ENCODE peak calls at places on chromosomes 7 and 10, in four cellular contexts. One of them, this sample, is unnamed.

GRCh38 chr10:47104101-47104707 is 193.0 kb downstream of the PTPN20 start:
- DNase-seq in upper lobe of right lung: no peak
- DNase-seq in A673: no peak
- DNase-seq in cardiac fibroblast: peak; percentile 44
- DNase-seq in this sample: no peak

GRCh38 chr10:4981722-4982471 is 18.7 kb downstream of the AKR1C1 start:
- DNase-seq in upper lobe of right lung: no peak
- DNase-seq in A673: peak; percentile 26
- DNase-seq in cardiac fibroblast: peak; percentile 67
- DNase-seq in this sample: peak; percentile 11

GRCh38 chr7:45311597-45311996 is 154.0 kb downstream of the RAMP3 start:
- DNase-seq in upper lobe of right lung: no peak
- DNase-seq in A673: no peak
- DNase-seq in cardiac fibroblast: no peak
- DNase-seq in this sample: no peak

GRCh38 chr7:102119213-102119651 is 167.4 kb upstream of the SH2B2 start:
- DNase-seq in upper lobe of right lung: no peak
- DNase-seq in A673: peak; percentile 55
- DNase-seq in cardiac fibroblast: peak; percentile 70
- DNase-seq in this sample: no peak

GRCh38 chr7:99143853-99144672 is at the start of gene SMURF1:
- DNase-seq in upper lobe of right lung: peak; percentile 89
- DNase-seq in A673: peak; percentile 80
- DNase-seq in cardiac fibroblast: peak; percentile 70
- DNase-seq in this sample: peak; percentile 87

GRCh38 chr10:104109908-104110662 is 11.9 kb upstream of the SFR1 start:
- DNase-seq in upper lobe of right lung: no peak
- DNase-seq in A673: peak; percentile 18
- DNase-seq in cardiac fibroblast: peak; percentile 60
- DNase-seq in this sample: no peak

GRCh38 chr7:82714883-82715282 is 271.3 kb upstream of the CACNA2D1 start:
- DNase-seq in upper lobe of right lung: no peak
- DNase-seq in A673: peak; percentile 17
- DNase-seq in cardiac fibroblast: no peak
- DNase-seq in this sample: no peak

GRCh38 chr7:85023066-85023687 is 163.7 kb downstream of the SEMA3D start:
- DNase-seq in upper lobe of right lung: no peak
- DNase-seq in A673: peak; percentile 76
- DNase-seq in cardiac fibroblast: peak; percentile 69
- DNase-seq in this sample: no peak

GRCh38 chr10:11170993-11171416 is 153.3 kb downstream of the CELF2 start:
- DNase-seq in upper lobe of right lung: no peak
- DNase-seq in A673: no peak
- DNase-seq in cardiac fibroblast: no peak
- DNase-seq in this sample: no peak

GRCh38 chr7:77425151-77426051 is 9.3 kb upstream of the GSAP start:
- DNase-seq in upper lobe of right lung: no peak
- DNase-seq in A673: no peak
- DNase-seq in cardiac fibroblast: peak; percentile 50
- DNase-seq in this sample: no peak

GRCh38 chr10:7134448-7134847 is 276.4 kb downstream of the SFMBT2 start:
- DNase-seq in upper lobe of right lung: no peak
- DNase-seq in A673: no peak
- DNase-seq in cardiac fibroblast: no peak
- DNase-seq in this sample: no peak

GRCh38 chr10:13816195-13816926 is 229.6 kb downstream of the PRPF18 start:
- DNase-seq in upper lobe of right lung: peak; percentile 69
- DNase-seq in A673: peak; percentile 75
- DNase-seq in cardiac fibroblast: peak; percentile 73
- DNase-seq in this sample: no peak

GRCh38 chr10:93058139-93058538 is 2.5 kb upstream of the CYP26C1 start:
- DNase-seq in upper lobe of right lung: no peak
- DNase-seq in A673: no peak
- DNase-seq in cardiac fibroblast: no peak
- DNase-seq in this sample: no peak

GRCh38 chr7:158710651-158711102 is 6.1 kb upstream of the NCAPG2 start:
- DNase-seq in upper lobe of right lung: no peak
- DNase-seq in A673: no peak
- DNase-seq in cardiac fibroblast: peak; percentile 94
- DNase-seq in this sample: peak; percentile 58

GRCh38 chr7:82469207-82469606 is 25.6 kb upstream of the CACNA2D1 start:
- DNase-seq in upper lobe of right lung: no peak
- DNase-seq in A673: no peak
- DNase-seq in cardiac fibroblast: no peak
- DNase-seq in this sample: no peak

GRCh38 chr7:151301471-151302462 is 39.8 kb upstream of the NUB1 start:
- DNase-seq in upper lobe of right lung: no peak
- DNase-seq in A673: no peak
- DNase-seq in cardiac fibroblast: no peak
- DNase-seq in this sample: no peak

GRCh38 chr7:37095122-37095521 is 353.5 kb downstream of the ELMO1 start:
- DNase-seq in upper lobe of right lung: no peak
- DNase-seq in A673: no peak
- DNase-seq in cardiac fibroblast: no peak
- DNase-seq in this sample: no peak

GRCh38 chr7:132498319-132498718 is 78.0 kb downstream of the PLXNA4 start:
- DNase-seq in upper lobe of right lung: no peak
- DNase-seq in A673: no peak
- DNase-seq in cardiac fibroblast: no peak
- DNase-seq in this sample: no peak

GRCh38 chr7:14937580-14937979 is 35.0 kb upstream of the DGKB start:
- DNase-seq in upper lobe of right lung: no peak
- DNase-seq in A673: no peak
- DNase-seq in cardiac fibroblast: no peak
- DNase-seq in this sample: no peak

GRCh38 chr7:36602975-36603887 is 121.1 kb downstream of the AOAH start:
- DNase-seq in upper lobe of right lung: no peak
- DNase-seq in A673: no peak
- DNase-seq in cardiac fibroblast: no peak
- DNase-seq in this sample: no peak

GRCh38 chr10:49457686-49458085 is 61.8 kb upstream of the DRGX start:
- DNase-seq in upper lobe of right lung: no peak
- DNase-seq in A673: no peak
- DNase-seq in cardiac fibroblast: no peak
- DNase-seq in this sample: no peak

GRCh38 chr7:44486693-44487092 is 3.8 kb downstream of the NUDCD3 start:
- DNase-seq in upper lobe of right lung: no peak
- DNase-seq in A673: no peak
- DNase-seq in cardiac fibroblast: peak; percentile 39
- DNase-seq in this sample: no peak

GRCh38 chr10:127527891-127528290 is 21.2 kb upstream of the NPS start:
- DNase-seq in upper lobe of right lung: no peak
- DNase-seq in A673: peak; percentile 97
- DNase-seq in cardiac fibroblast: no peak
- DNase-seq in this sample: no peak

GRCh38 chr7:80833289-80834104 is 85.4 kb downstream of the SEMA3C start:
- DNase-seq in upper lobe of right lung: no peak
- DNase-seq in A673: peak; percentile 13
- DNase-seq in cardiac fibroblast: no peak
- DNase-seq in this sample: no peak

GRCh38 chr10:4719671-4720070 is 106.3 kb upstream of the AKR1E2 start:
- DNase-seq in upper lobe of right lung: no peak
- DNase-seq in A673: no peak
- DNase-seq in cardiac fibroblast: no peak
- DNase-seq in this sample: no peak

GRCh38 chr10:96416643-96417042 is 57.8 kb upstream of the OPALIN start:
- DNase-seq in upper lobe of right lung: no peak
- DNase-seq in A673: peak; percentile 28
- DNase-seq in cardiac fibroblast: peak; percentile 4
- DNase-seq in this sample: no peak

GRCh38 chr10:71939861-71940474 is 24.2 kb upstream of the CHST3 start:
- DNase-seq in upper lobe of right lung: no peak
- DNase-seq in A673: no peak
- DNase-seq in cardiac fibroblast: no peak
- DNase-seq in this sample: no peak

GRCh38 chr10:71684356-71685173 is 35.0 kb downstream of the C10orf105 start:
- DNase-seq in upper lobe of right lung: no peak
- DNase-seq in A673: peak; percentile 21
- DNase-seq in cardiac fibroblast: no peak
- DNase-seq in this sample: no peak

GRCh38 chr10:78331391-78331922 is 297.8 kb downstream of the RPS24 start:
- DNase-seq in upper lobe of right lung: no peak
- DNase-seq in A673: no peak
- DNase-seq in cardiac fibroblast: peak; percentile 40
- DNase-seq in this sample: no peak

GRCh38 chr7:131071786-131072504 is 255.7 kb upstream of the MKLN1 start:
- DNase-seq in upper lobe of right lung: no peak
- DNase-seq in A673: peak; percentile 97
- DNase-seq in cardiac fibroblast: peak; percentile 90
- DNase-seq in this sample: peak; percentile 33
- TF ChIP-seq CTCF in upper lobe of right lung: peak; percentile 50
- TF ChIP-seq CTCF in A673: peak; percentile 72
- TF ChIP-seq CTCF in cardiac fibroblast: peak; percentile 26
- TF ChIP-seq CTCF in this sample: no peak

DNA sequence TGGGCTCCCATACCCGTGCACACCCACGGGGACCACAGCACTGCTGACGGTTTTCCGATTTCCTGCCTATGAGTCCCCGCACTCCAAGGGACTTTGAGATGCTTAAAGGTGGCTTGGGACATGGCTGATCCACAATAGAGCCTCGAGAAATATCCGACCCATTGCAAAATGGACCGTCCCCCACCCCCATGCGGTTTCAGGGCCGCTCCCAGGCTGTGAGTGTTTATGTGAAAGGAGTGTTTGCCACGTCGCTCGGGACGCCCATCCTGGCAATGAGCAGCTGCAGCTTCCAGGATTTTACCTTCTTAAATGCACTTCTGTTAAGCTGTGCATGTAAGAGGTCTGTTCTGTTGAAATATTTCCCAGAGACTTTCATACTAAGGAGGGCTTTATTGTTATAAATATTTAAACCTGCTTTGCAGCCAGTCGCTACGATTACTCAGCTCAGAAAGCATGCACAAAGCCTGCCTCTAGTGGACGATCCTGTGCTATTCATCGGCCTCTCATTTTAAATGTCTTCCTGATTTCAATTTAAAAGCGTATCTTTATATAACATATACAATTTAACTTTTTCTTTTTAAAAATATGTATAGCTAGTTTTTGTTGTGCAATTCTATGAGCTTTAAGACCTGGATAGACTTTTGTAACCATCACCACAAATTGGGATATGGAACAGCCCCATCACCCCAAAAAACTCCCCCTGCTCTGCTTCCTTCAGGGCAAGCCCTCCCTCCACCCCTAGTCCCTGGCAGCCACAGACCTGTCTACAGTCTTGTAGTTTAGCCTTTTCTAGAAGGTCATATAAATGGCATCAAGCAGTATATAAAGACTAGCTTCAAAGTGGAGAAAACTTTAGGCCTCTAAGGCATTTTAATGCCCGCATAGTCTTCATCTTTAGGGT is 418.3 kb downstream of the PAXIP1 start:
- DNase-seq in upper lobe of right lung: no peak
- DNase-seq in A673: no peak
- DNase-seq in cardiac fibroblast: no peak
- DNase-seq in this sample: no peak
- TF ChIP-seq CTCF in upper lobe of right lung: peak; percentile 53
- TF ChIP-seq CTCF in A673: peak; percentile 46
- TF ChIP-seq CTCF in cardiac fibroblast: no peak
- TF ChIP-seq CTCF in this sample: no peak

GRCh38 chr7:143002106-143002505 is 24.8 kb downstream of the OR9A2 start:
- DNase-seq in upper lobe of right lung: no peak
- DNase-seq in A673: no peak
- DNase-seq in cardiac fibroblast: peak; percentile 41
- DNase-seq in this sample: no peak

GRCh38 chr7:143002856-143003255 is 24.1 kb downstream of the OR9A2 start:
- DNase-seq in upper lobe of right lung: no peak
- DNase-seq in A673: no peak
- DNase-seq in cardiac fibroblast: no peak
- DNase-seq in this sample: no peak

GRCh38 chr7:143000648-143001047 is 26.3 kb downstream of the OR9A2 start:
- DNase-seq in upper lobe of right lung: no peak
- DNase-seq in A673: no peak
- DNase-seq in cardiac fibroblast: no peak
- DNase-seq in this sample: no peak

GRCh38 chr7:143005632-143006260 is 21.2 kb downstream of the OR9A2 start:
- DNase-seq in upper lobe of right lung: no peak
- DNase-seq in A673: no peak
- DNase-seq in cardiac fibroblast: no peak
- DNase-seq in this sample: no peak

DNA sequence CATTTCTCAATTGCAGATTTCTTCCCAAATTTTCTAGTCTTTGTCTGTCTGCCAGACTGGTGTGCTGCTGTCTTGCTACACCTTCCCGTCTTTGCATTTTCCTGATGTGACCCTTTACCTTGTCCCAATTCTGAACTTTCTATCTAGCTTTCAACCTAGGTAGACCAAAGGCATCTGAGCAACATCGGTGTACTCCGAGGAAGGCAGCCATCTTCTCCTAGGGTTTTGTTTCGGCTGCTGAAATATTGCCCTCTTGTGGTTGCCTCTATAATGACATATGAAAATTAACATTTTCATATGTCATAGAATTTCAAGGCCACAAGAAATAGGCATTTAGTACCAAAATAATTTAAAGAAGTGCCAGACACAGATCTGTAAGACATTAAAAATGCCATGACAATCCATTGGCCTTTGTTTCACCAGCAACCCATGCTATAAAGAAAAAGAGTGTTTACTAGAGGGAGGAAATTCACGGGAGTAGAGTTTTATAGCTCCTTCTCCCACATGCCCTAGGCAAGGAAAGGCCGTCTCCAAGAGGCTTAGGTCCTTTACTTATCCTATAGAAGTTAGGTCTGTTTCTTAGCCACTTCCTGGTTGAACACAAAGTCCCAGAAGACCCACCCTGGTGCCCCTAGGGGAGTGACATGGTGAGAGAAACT is 23.4 kb downstream of the OR9A2 start:
- DNase-seq in upper lobe of right lung: no peak
- DNase-seq in A673: peak; percentile 51
- DNase-seq in cardiac fibroblast: peak; percentile 69
- DNase-seq in this sample: peak; percentile 51
- TF ChIP-seq CTCF in upper lobe of right lung: peak; percentile 76
- TF ChIP-seq CTCF in A673: peak; percentile 83
- TF ChIP-seq CTCF in cardiac fibroblast: peak; percentile 68
- TF ChIP-seq CTCF in this sample: peak; percentile 59

GRCh38 chr7:144006029-144006428 is 5.9 kb downstream of the OR6B1 start:
- DNase-seq in upper lobe of right lung: no peak
- DNase-seq in A673: no peak
- DNase-seq in cardiac fibroblast: no peak
- DNase-seq in this sample: no peak

GRCh38 chr7:144000020-144000419 is at the start of gene OR6B1:
- DNase-seq in upper lobe of right lung: no peak
- DNase-seq in A673: no peak
- DNase-seq in cardiac fibroblast: no peak
- DNase-seq in this sample: no peak

GRCh38 chr7:144004703-144005102 is 4.6 kb downstream of the OR6B1 start:
- DNase-seq in upper lobe of right lung: no peak
- DNase-seq in A673: no peak
- DNase-seq in cardiac fibroblast: no peak
- DNase-seq in this sample: no peak

DNA sequence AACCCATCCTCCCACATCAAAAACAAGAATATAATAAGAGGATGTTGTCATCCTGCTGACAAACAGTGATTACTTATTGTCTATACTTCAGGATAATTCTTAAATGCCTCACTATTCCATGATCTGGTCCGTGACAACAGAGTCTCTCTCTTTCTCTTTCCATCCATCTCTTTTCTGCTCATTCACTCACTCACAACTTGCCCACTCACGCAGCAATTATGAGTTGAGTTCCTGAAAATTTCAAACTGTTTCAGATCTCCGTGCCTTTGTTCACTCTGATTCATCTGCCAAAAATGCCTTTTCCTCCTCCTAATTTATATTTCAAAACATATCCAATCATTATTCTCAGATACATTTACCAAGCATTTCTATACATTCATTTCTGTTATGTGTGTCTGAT is 1.4 kb downstream of the OR6B1 start:
- DNase-seq in upper lobe of right lung: no peak
- DNase-seq in A673: no peak
- DNase-seq in cardiac fibroblast: no peak
- DNase-seq in this sample: no peak
- TF ChIP-seq CTCF in upper lobe of right lung: no peak
- TF ChIP-seq CTCF in A673: no peak
- TF ChIP-seq CTCF in cardiac fibroblast: no peak
- TF ChIP-seq CTCF in this sample: no peak